ENCODE peak calls at places on chromosomes 1 and 21, in eight cellular contexts. G is PC-9; W is CD8-positive, alpha-beta T cell; R is uterus; X is esophagus muscularis mucosa; Q is lower lobe of right lung; J is colonic mucosa; I is CD4-positive, CD25-positive, alpha-beta regulatory T cell. O is an unnamed sample.

GRCh38 chr1:226798427-226799411 is 59.6 kb upstream of the ITPKB start:
- DNase-seq in G (no peak), W (peak; percentile 78), R (no peak), X (no peak), Q (no peak), J (no peak), I (peak; percentile 59), O (no peak)

GRCh38 chr1:159580340-159580739 is 7.3 kb upstream of the APCS start:
- DNase-seq in G (no peak), W (no peak), R (no peak), X (no peak), Q (no peak), J (no peak), I (no peak), O (no peak)

GRCh38 chr21:25837545-25838263 is 102.9 kb downstream of the GABPA start:
- DNase-seq in G (no peak), W (no peak), R (no peak), X (no peak), Q (no peak), J (no peak), I (no peak), O (no peak)

GRCh38 chr1:214044438-214045214 is 56.9 kb downstream of the PROX1 start:
- DNase-seq in G (no peak), W (no peak), R (no peak), X (no peak), Q (no peak), J (no peak), I (no peak), O (no peak)

GRCh38 chr1:244435562-244436205 is 16.0 kb downstream of the ADSS2 start:
- DNase-seq in G (no peak), W (no peak), R (no peak), X (no peak), Q (no peak), J (no peak), I (no peak), O (no peak)

GRCh38 chr1:47774986-47775834 is 222.0 kb downstream of the TRABD2B start:
- DNase-seq in G (no peak), W (no peak), R (no peak), X (no peak), Q (no peak), J (no peak), I (no peak), O (no peak)

GRCh38 chr1:169051171-169051570 is 55.3 kb upstream of the ATP1B1 start:
- DNase-seq in G (no peak), W (no peak), R (no peak), X (peak; percentile 42), Q (no peak), J (no peak), I (no peak), O (no peak)

GRCh38 chr1:31414692-31415370 is 1.8 kb downstream of the SERINC2 start:
- DNase-seq in G (no peak), W (no peak), R (no peak), X (no peak), Q (no peak), J (no peak), I (no peak), O (no peak)

GRCh38 chr21:46634427-46634826 is 1.0 kb upstream of the PRMT2 start:
- DNase-seq in G (no peak), W (no peak), R (no peak), X (no peak), Q (no peak), J (peak; percentile 27), I (no peak), O (no peak)

GRCh38 chr1:22333516-22334121 is 118.0 kb upstream of the ZBTB40 start:
- DNase-seq in G (no peak), W (no peak), R (no peak), X (no peak), Q (no peak), J (no peak), I (no peak), O (no peak)

GRCh38 chr1:194394676-194395075 is 1208.3 kb upstream of the B3GALT2 start:
- DNase-seq in G (no peak), W (no peak), R (no peak), X (no peak), Q (no peak), J (no peak), I (no peak), O (no peak)

GRCh38 chr21:9758888-9759287 is 762.5 kb upstream of the TPTE start:
- DNase-seq in G (no peak), W (no peak), R (no peak), X (peak; percentile 92), Q (no peak), J (no peak), I (no peak), O (no peak)

GRCh38 chr21:9756677-9757076 is 764.7 kb upstream of the TPTE start:
- DNase-seq in G (no peak), W (no peak), R (no peak), X (peak; percentile 92), Q (no peak), J (no peak), I (no peak), O (no peak)

GRCh38 chr21:9760398-9761074 is 760.8 kb upstream of the TPTE start:
- DNase-seq in G (no peak), W (no peak), R (no peak), X (peak; percentile 92), Q (no peak), J (no peak), I (no peak), O (no peak)

GRCh38 chr21:9758141-9758540 is 763.2 kb upstream of the TPTE start:
- DNase-seq in G (no peak), W (no peak), R (no peak), X (peak; percentile 92), Q (no peak), J (no peak), I (no peak), O (no peak)

GRCh38 chr21:9759972-9760371 is 761.4 kb upstream of the TPTE start:
- DNase-seq in G (no peak), W (no peak), R (no peak), X (peak; percentile 92), Q (no peak), J (no peak), I (no peak), O (no peak)
- H3K9me3 ChIP-seq in G (no peaks in the 10 kb centered on the region), W (peaks cover 10% of the 10 kb centered on the region), R (no peaks in the 10 kb centered on the region), X (no peaks in the 10 kb centered on the region), Q (peaks cover 11% of the 10 kb centered on the region), J (peaks cover 16% of the 10 kb centered on the region), I (peaks cover 19% of the 10 kb centered on the region), O (peaks cover 16% of the 10 kb centered on the region)

GRCh38 chr21:42599962-42600361 is 53.5 kb upstream of the PDE9A start:
- DNase-seq in G (no peak), W (no peak), R (no peak), X (no peak), Q (no peak), J (no peak), I (no peak), O (no peak)
- H3K9me3 ChIP-seq in G (peaks cover 4% of the 10 kb centered on the region), W (peaks cover 7% of the 10 kb centered on the region), R (no peaks in the 10 kb centered on the region), X (no peaks in the 10 kb centered on the region), Q (peaks cover 4% of the 10 kb centered on the region), J (no peaks in the 10 kb centered on the region), I (no peaks in the 10 kb centered on the region), O (no peaks in the 10 kb centered on the region)

GRCh38 chr1:20057886-20058420 is 12.0 kb upstream of the PLA2G5 start:
- DNase-seq in G (no peak), W (no peak), R (no peak), X (peak; percentile 3), Q (no peak), J (no peak), I (no peak), O (no peak)

GRCh38 chr1:20063861-20064292 is 6.1 kb upstream of the PLA2G5 start:
- DNase-seq in G (peak; percentile 53), W (no peak), R (no peak), X (peak; percentile 66), Q (no peak), J (no peak), I (no peak), O (no peak)

GRCh38 chr1:20058531-20058930 is 11.5 kb upstream of the PLA2G5 start:
- DNase-seq in G (no peak), W (peak; percentile 60), R (no peak), X (peak; percentile 78), Q (no peak), J (peak; percentile 16), I (peak; percentile 0), O (no peak)

GRCh38 chr1:20059847-20060246 is 10.1 kb upstream of the PLA2G5 start:
- DNase-seq in G (no peak), W (no peak), R (no peak), X (no peak), Q (no peak), J (peak; percentile 15), I (no peak), O (no peak)

DNA sequence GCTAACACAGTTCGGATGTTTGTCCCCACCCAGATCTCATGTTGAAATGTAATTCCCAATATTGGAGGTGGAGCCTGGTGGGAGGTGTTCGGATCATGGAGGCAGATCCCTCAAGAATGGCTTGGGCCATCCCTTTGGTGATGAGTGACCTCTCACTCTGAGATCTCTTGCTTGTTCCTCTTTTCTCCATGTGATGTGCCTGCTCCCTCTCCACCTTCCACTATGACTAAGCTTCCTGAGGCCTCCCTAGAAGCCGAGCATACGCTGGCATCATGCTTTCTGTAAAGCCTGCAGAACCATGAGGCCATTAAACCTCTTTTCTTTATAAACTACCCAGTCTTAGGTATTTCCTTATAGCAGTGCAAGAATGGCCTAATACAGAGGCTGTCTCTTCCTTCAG is 8.1 kb upstream of the PLA2G5 start:
- DNase-seq in G (no peak), W (peak; percentile 23), R (no peak), X (peak; percentile 53), Q (no peak), J (peak; percentile 12), I (no peak), O (no peak)
- H3K9me3 ChIP-seq in G (no peaks in the 10 kb centered on the region), W (no peaks in the 10 kb centered on the region), R (no peaks in the 10 kb centered on the region), X (no peaks in the 10 kb centered on the region), Q (no peaks in the 10 kb centered on the region), J (no peaks in the 10 kb centered on the region), I (no peaks in the 10 kb centered on the region), O (no peaks in the 10 kb centered on the region)

DNA sequence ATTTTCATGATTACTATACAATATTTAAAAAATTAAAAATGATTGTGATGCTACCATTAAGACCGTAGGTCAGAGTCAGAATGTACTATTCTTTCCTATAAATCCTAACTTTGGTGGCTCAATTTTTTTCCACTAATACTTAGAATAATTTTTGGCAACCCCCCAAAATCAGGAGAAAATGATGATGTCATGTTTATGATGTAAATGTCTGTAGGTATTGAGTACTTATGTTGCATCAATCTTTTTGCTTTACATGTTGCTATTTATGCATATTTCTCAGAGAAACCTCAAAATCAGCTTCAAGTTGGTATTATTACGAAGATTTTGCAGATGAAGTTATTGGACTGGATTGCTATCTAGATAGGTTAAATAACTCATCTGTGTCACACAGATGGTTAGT is 371.2 kb downstream of the ADGRL2 start:
- DNase-seq in G (no peak), W (no peak), R (no peak), X (no peak), Q (no peak), J (no peak), I (no peak), O (no peak)
- H3K9me3 ChIP-seq in G (no peaks in the 10 kb centered on the region), W (no peaks in the 10 kb centered on the region), R (no peaks in the 10 kb centered on the region), X (no peaks in the 10 kb centered on the region), Q (no peaks in the 10 kb centered on the region), J (no peaks in the 10 kb centered on the region), I (no peaks in the 10 kb centered on the region), O (no peaks in the 10 kb centered on the region)

GRCh38 chr1:10424034-10424433 is 6.2 kb upstream of the CENPS start:
- DNase-seq in G (no peak), W (no peak), R (no peak), X (no peak), Q (no peak), J (peak; percentile 38), I (no peak), O (no peak)
- H3K9me3 ChIP-seq in G (no peaks in the 10 kb centered on the region), W (no peaks in the 10 kb centered on the region), R (no peaks in the 10 kb centered on the region), X (no peaks in the 10 kb centered on the region), Q (no peaks in the 10 kb centered on the region), J (no peaks in the 10 kb centered on the region), I (no peaks in the 10 kb centered on the region), O (no peaks in the 10 kb centered on the region)

O was measured in breast epithelium.